ENCODE peak calls at places on chromosomes 6 and 20, in ten cellular contexts. U, T, A, X, L, V, S, K, Q and F are unnamed samples. For H3K4me1, the result is how much of the 10 kb centered on the place peaks cover.

GRCh38 chr6:81575446-81575845 is 177.0 kb downstream of the TENT5A start:
- DNase-seq in S (no peak), U (no peak), L (no peak), K (no peak), V (no peak), A (no peak), Q (no peak), T (peak), X (no peak), F (no peak)

GRCh38 chr6:111812080-111813038 is 60.9 kb downstream of the FYN start:
- DNase-seq in L (no peak), S (peak), Q (no peak), K (no peak), T (no peak), X (no peak), A (no peak), V (no peak), U (no peak), F (no peak)

GRCh38 chr20:32510120-32510600 is 75.0 kb downstream of the NOL4L start:
- DNase-seq in K (peak), X (no peak), L (no peak), T (no peak), Q (no peak), S (no peak), A (no peak), V (no peak), U (no peak), F (no peak)

GRCh38 chr6:38404900-38405556 is 234.7 kb downstream of the BTBD9 start:
- DNase-seq in V (peak), X (no peak), T (peak), L (no peak), A (no peak), Q (no peak), S (peak), K (no peak), U (no peak), F (no peak)

GRCh38 chr20:50844430-50845100 is 49.7 kb downstream of the BCAS4 start:
- DNase-seq in V (peak), A (no peak), T (peak), K (no peak), L (no peak), U (no peak), X (no peak), S (peak), Q (no peak), F (no peak)

GRCh38 chr20:35467339-35468224 is 12.2 kb downstream of the CEP250 start:
- DNase-seq in T (peak), V (peak), X (no peak), A (no peak), K (no peak), S (no peak), U (no peak), L (no peak), Q (no peak), F (peak)

GRCh38 chr6:46845126-46845525 is 51.9 kb downstream of the MEP1A start:
- DNase-seq in K (no peak), V (no peak), Q (no peak), X (no peak), A (no peak), U (no peak), L (no peak), S (no peak), T (no peak), F (no peak)

GRCh38 chr6:70956451-70957283 is at the start of gene B3GAT2:
- DNase-seq in U (no peak), A (no peak), S (peak), L (no peak), T (peak), X (no peak), K (no peak), V (peak), Q (no peak), F (peak)

GRCh38 chr6:89509719-89510339 is 76.9 kb downstream of the ANKRD6 start:
- DNase-seq in X (no peak), T (no peak), S (no peak), V (peak), U (no peak), A (no peak), Q (no peak), K (no peak), L (no peak), F (no peak)

GRCh38 chr20:10637563-10637962 is 36.2 kb downstream of the JAG1 start:
- DNase-seq in V (no peak), S (no peak), U (no peak), X (no peak), L (no peak), K (no peak), Q (no peak), A (no peak), T (peak), F (no peak)

GRCh38 chr6:133623065-133623464 is 265.8 kb upstream of the TCF21 start:
- DNase-seq in V (peak), U (no peak), K (no peak), L (peak), X (no peak), T (peak), S (no peak), A (no peak), Q (no peak), F (no peak)

GRCh38 chr20:32336918-32337347 is 21.2 kb upstream of the ASXL1 start:
- DNase-seq in A (no peak), S (no peak), Q (peak), T (peak), K (no peak), V (peak), U (no peak), L (no peak), X (no peak), F (no peak)

GRCh38 chr20:52965380-52965779 is 6.8 kb upstream of the TSHZ2 start:
- DNase-seq in V (no peak), A (no peak), K (no peak), X (no peak), U (no peak), T (no peak), S (no peak), L (no peak), Q (no peak), F (no peak)

GRCh38 chr6:52975580-52975979 is 19.5 kb downstream of the GSTA4 start:
- DNase-seq in K (no peak), T (peak), S (no peak), L (no peak), X (no peak), Q (no peak), A (no peak), V (peak), U (no peak), F (no peak)

GRCh38 chr6:16803294-16804006 is 42.2 kb upstream of the ATXN1 start:
- DNase-seq in X (no peak), U (peak), Q (no peak), L (peak), A (no peak), V (peak), S (no peak), T (peak), K (no peak), F (no peak)

GRCh38 chr6:82766476-82766875 is 299.2 kb downstream of the UBE3D start:
- DNase-seq in K (no peak), X (no peak), Q (no peak), U (no peak), S (peak), T (no peak), A (no peak), L (no peak), V (no peak), F (no peak)

GRCh38 chr6:16759181-16759645 is 2.0 kb downstream of the ATXN1 start:
- DNase-seq in V (no peak), S (peak), K (no peak), U (no peak), Q (no peak), L (peak), A (no peak), T (no peak), X (no peak), F (no peak)

GRCh38 chr6:38339914-38340313 is 299.8 kb downstream of the BTBD9 start:
- DNase-seq in L (no peak), V (no peak), T (no peak), A (no peak), S (no peak), K (no peak), X (no peak), Q (no peak), U (no peak), F (no peak)

GRCh38 chr6:53464942-53465460 is 79.9 kb downstream of the GCLC start:
- DNase-seq in L (no peak), T (peak), A (peak), X (peak), K (no peak), Q (no peak), V (peak), S (peak), U (peak), F (peak)

GRCh38 chr6:44512868-44513641 is 125.5 kb downstream of the CDC5L start:
- DNase-seq in L (no peak), K (no peak), T (peak), V (no peak), Q (no peak), U (no peak), A (peak), S (peak), X (no peak), F (no peak)

GRCh38 chr6:111417181-111417585 is 65.8 kb downstream of the REV3L start:
- DNase-seq in A (no peak), K (no peak), V (peak), L (peak), S (no peak), T (peak), Q (no peak), X (no peak), U (no peak), F (no peak)

GRCh38 chr6:85632164-85632942 is 10.3 kb downstream of the SYNCRIP start:
- DNase-seq in U (no peak), L (no peak), T (no peak), A (no peak), Q (no peak), X (no peak), S (no peak), V (no peak), K (no peak), F (no peak)

GRCh38 chr20:57421258-57422220 is 30.3 kb downstream of the RBM38 start:
- DNase-seq in L (no peak), S (no peak), U (no peak), X (no peak), V (no peak), K (peak), T (no peak), A (no peak), Q (no peak), F (peak)

GRCh38 chr6:80196914-80197313 is 90.4 kb downstream of the BCKDHB start:
- DNase-seq in T (no peak), K (no peak), Q (no peak), L (no peak), A (no peak), U (no peak), X (no peak), S (no peak), V (no peak), F (no peak)

GRCh38 chr6:4973972-4974885 is 29.6 kb downstream of the RPP40 start:
- DNase-seq in T (peak), X (peak), A (peak), V (peak), S (no peak), Q (no peak), L (no peak), K (no peak), U (no peak), F (peak)

GRCh38 chr20:58709703-58710039 is 17.1 kb downstream of the NPEPL1 start:
- DNase-seq in A (no peak), U (no peak), S (no peak), L (no peak), T (no peak), K (no peak), X (no peak), V (no peak), Q (no peak), F (no peak)

GRCh38 chr20:9228774-9229450 is 160.0 kb downstream of the PLCB4 start:
- DNase-seq in V (no peak), S (no peak), U (peak), T (peak), L (no peak), A (no peak), K (no peak), Q (no peak), X (no peak), F (no peak)

GRCh38 chr20:3248167-3248992 is 9.4 kb upstream of the SLC4A11 start:
- DNase-seq in X (no peak), K (no peak), S (no peak), Q (no peak), T (peak), V (peak), U (peak), L (no peak), A (peak), F (peak)

GRCh38 chr6:89144358-89145041 is 1.4 kb upstream of the PM20D2 start:
- DNase-seq in U (no peak), K (no peak), X (no peak), A (no peak), S (no peak), L (no peak), V (no peak), Q (no peak), T (no peak), F (no peak)

GRCh38 chr6:37493047-37493995 is 6.4 kb downstream of the CCDC167 start:
- DNase-seq in T (no peak), Q (no peak), L (no peak), U (no peak), V (no peak), X (no peak), K (no peak), A (no peak), S (no peak), F (no peak)

GRCh38 chr20:35515949-35516645 is 13.4 kb downstream of the C20orf173 start:
- DNase-seq in K (no peak), U (no peak), X (no peak), V (peak), L (no peak), Q (peak), T (peak), A (no peak), S (peak), F (no peak)

GRCh38 chr20:24582373-24583168 is 113.1 kb downstream of the SYNDIG1 start:
- DNase-seq in K (no peak), A (no peak), S (no peak), X (no peak), Q (no peak), U (no peak), L (no peak), T (no peak), V (no peak), F (no peak)

GRCh38 chr6:75437451-75438185 is 56.0 kb downstream of the FILIP1 start:
- DNase-seq in S (peak), V (peak), K (no peak), X (no peak), U (no peak), L (no peak), A (peak), Q (no peak), T (peak), F (no peak)

GRCh38 chr20:62936996-62937352 is 973 bp upstream of the GID8 start:
- DNase-seq in K (no peak), A (no peak), V (peak), X (no peak), S (peak), Q (no peak), L (no peak), T (peak), U (no peak), F (no peak)

GRCh38 chr20:53336892-53337291 is 256.7 kb downstream of the ZNF217 start:
- DNase-seq in X (no peak), V (no peak), S (no peak), L (no peak), Q (no peak), K (no peak), T (no peak), U (no peak), A (no peak), F (no peak)

GRCh38 chr20:8527998-8528397 is 395.9 kb downstream of the PLCB1 start:
- DNase-seq in U (no peak), X (no peak), S (peak), K (no peak), L (no peak), Q (no peak), T (peak), A (no peak), V (peak), F (no peak)

GRCh38 chr6:100574836-100575235 is 110.1 kb upstream of the SIM1 start:
- DNase-seq in U (no peak), A (no peak), V (no peak), Q (no peak), S (no peak), K (no peak), L (no peak), T (no peak), X (no peak), F (no peak)

GRCh38 chr20:41428285-41428684 is 61.7 kb upstream of the EMILIN3 start:
- DNase-seq in Q (no peak), K (no peak), L (no peak), U (no peak), T (peak), S (peak), V (peak), X (no peak), A (no peak), F (no peak)

DNA sequence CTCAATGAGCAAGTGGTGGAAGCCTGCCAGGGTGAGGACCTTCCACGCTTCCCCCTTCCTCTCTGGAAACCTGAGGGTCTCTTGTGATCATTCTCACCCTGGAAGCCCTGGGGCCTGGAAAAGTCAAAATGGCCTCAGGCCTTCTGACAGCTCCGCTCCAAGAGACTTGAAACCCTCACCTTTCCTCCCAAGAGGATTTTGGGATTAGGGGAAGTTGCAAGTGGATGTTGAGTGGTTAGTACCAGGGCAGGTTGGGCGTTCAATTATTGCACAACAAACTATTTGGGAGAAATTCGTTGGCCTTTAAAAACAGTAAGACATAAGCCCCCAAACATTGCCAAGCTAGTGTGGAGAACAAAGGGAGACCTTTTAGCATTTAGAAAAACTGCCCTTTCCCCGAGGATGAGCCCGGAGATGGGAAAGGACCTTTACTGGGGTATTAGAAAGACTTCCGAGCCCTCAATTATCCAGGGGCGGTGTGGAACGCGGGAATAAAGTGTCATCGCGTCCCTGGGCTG is 4.7 kb downstream of the NKX2-2 start:
- DNase-seq in U (no peak), V (no peak), L (no peak), X (no peak), K (no peak), A (no peak), Q (no peak), T (no peak), S (no peak), F (no peak)
- H3K4me1 ChIP-seq in U (half or more), V (under half), L (under half), X (under half), K (under half), A (under half), Q (under half), T (under half), S (under half), F (under half)

GRCh38 chr6:33383427-33384185 is 8.0 kb upstream of the KIFC1 start:
- DNase-seq in V (no peak), X (no peak), A (no peak), Q (no peak), K (no peak), L (no peak), T (no peak), U (no peak), S (no peak), F (no peak)

GRCh38 chr6:33380272-33380981 is 11.2 kb upstream of the KIFC1 start:
- DNase-seq in U (no peak), V (no peak), X (no peak), S (no peak), Q (no peak), T (no peak), L (no peak), K (no peak), A (no peak), F (no peak)

GRCh38 chr6:33390173-33390572 is 1.4 kb upstream of the KIFC1 start:
- DNase-seq in T (no peak), Q (no peak), L (no peak), V (no peak), A (no peak), S (no peak), K (no peak), U (no peak), X (no peak), F (no peak)

GRCh38 chr6:33384581-33385020 is 7.0 kb upstream of the KIFC1 start:
- DNase-seq in K (no peak), A (no peak), S (peak), U (no peak), Q (no peak), L (no peak), T (peak), V (peak), X (no peak), F (no peak)
- TF ChIP-seq CTCF in K (no peak), A (peak), S (peak), U (peak), Q (peak), L (peak), T (peak), V (peak), X (no peak), F (no peak)

GRCh38 chr6:56802570-56802969 is 152.3 kb upstream of the BEND6 start:
- DNase-seq in T (peak), Q (no peak), A (no peak), U (no peak), X (no peak), V (peak), L (peak), K (no peak), S (peak), F (no peak)
- H3K4me1 ChIP-seq in T (under half), Q (half or more), A (under half), U (half or more), X (under half), V (under half), L (under half), K (under half), S (under half), F (half or more)

GRCh38 chr20:39643292-39643691 is 681.1 kb downstream of the DHX35 start:
- DNase-seq in V (no peak), U (no peak), L (no peak), T (no peak), K (no peak), X (no peak), S (no peak), A (no peak), Q (no peak), F (no peak)
- TF ChIP-seq CTCF in V (no peak), U (no peak), L (no peak), T (no peak), K (no peak), X (no peak), S (no peak), A (no peak), Q (no peak), F (no peak)

GRCh38 chr6:3895805-3896204 is 46.6 kb downstream of the FAM50B start:
- DNase-seq in T (no peak), K (no peak), Q (no peak), S (no peak), U (no peak), V (no peak), A (no peak), L (no peak), X (no peak), F (no peak)
- H3K4me1 ChIP-seq in T (under half), K (under half), Q (under half), S (under half), U (under half), V (under half), A (under half), L (under half), X (under half), F (under half)

DNA sequence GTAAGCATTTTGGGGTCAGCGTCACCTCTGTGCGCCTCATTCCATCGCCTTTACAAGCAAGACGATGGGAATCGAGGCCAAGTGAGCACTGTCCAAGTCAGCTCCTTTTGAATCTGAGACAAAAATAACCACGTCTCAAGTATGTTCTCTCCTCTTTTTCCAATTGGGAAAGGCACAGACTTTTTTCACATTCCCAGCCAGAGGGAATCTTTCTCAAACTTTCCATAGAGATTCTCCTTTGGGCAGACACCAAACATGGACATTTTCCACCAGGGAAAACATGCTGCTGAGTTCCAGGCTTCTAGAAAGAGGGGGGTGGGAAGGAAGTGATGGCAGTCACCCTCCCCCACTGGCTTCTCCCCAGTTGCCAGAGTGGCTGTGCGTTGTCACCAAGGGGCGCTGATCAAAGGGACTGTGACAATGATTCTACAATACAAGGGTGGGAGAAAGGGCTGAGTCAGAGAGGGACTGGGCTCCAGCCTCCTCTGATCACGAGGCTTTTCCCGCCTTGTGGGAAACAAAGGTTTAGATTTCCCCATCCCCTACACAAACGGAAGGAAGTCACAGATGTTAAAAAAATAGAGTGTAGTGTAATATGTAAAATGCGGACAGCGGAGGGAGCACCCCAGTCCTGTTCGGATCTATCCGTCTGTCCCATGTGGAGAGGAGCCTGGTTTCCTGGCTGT is 281.9 kb upstream of the RNF24 start:
- DNase-seq in U (peak), X (no peak), L (no peak), Q (no peak), V (peak), A (peak), S (no peak), K (no peak), T (peak), F (peak)
- TF ChIP-seq CTCF in U (no peak), X (no peak), L (no peak), Q (no peak), V (no peak), A (no peak), S (no peak), K (no peak), T (no peak), F (no peak)

GRCh38 chr20:43937586-43937985 is 22.9 kb downstream of the TOX2 start:
- DNase-seq in K (peak), Q (no peak), L (no peak), U (no peak), V (peak), X (no peak), T (peak), A (no peak), S (no peak), F (no peak)
- H3K4me1 ChIP-seq in K (under half), Q (half or more), L (under half), U (under half), V (under half), X (under half), T (under half), A (under half), S (half or more), F (under half)